ENCODE peak calls at places on chromosomes 1 and 21, in seven cellular contexts. U is trophoblast cell, Q is IMR-90, M is mesendoderm, I is H9, Y is H1, N is mesenchymal stem cell. E is an unnamed sample.

GRCh38 chr21:44874497-44875331 is 1.2 kb upstream of the PTTG1IP start:
- DNase-seq in Q (no peak), U (peak; percentile 36), M (peak; percentile 33), I (no peak), Y (peak; percentile 73), N (no peak), E (no peak)

GRCh38 chr1:227947678-227948492 is at the start of gene WNT9A:
- DNase-seq in M (peak; percentile 71), I (no peak), U (peak; percentile 75), N (peak; percentile 38), Q (peak; percentile 49), Y (peak; percentile 78), E (peak; percentile 83)

GRCh38 chr1:59107916-59108315 is 189.0 kb upstream of the FGGY start:
- DNase-seq in Q (no peak), N (no peak), M (no peak), U (no peak), Y (no peak), I (no peak), E (no peak)

GRCh38 chr1:31064115-31064514 is 1.4 kb downstream of the PUM1 start:
- DNase-seq in I (no peak), Q (no peak), Y (no peak), M (no peak), U (no peak), N (peak; percentile 22), E (no peak)

GRCh38 chr1:48236716-48237470 is 14.4 kb downstream of the SLC5A9 start:
- DNase-seq in Q (peak; percentile 35), M (peak; percentile 79), Y (peak; percentile 52), N (peak; percentile 6), U (peak; percentile 60), I (no peak), E (peak; percentile 20)

GRCh38 chr1:111719561-111720239 is 19.5 kb downstream of the INKA2 start:
- DNase-seq in U (no peak), N (no peak), Q (no peak), M (no peak), Y (no peak), I (no peak), E (no peak)

GRCh38 chr1:234484218-234484617 is 5.2 kb upstream of the TARBP1 start:
- DNase-seq in Y (no peak), I (no peak), Q (peak; percentile 63), U (no peak), N (no peak), M (no peak), E (no peak)

GRCh38 chr1:76153856-76154212 is 79.3 kb downstream of the ST6GALNAC3 start:
- DNase-seq in I (no peak), Q (no peak), Y (no peak), M (no peak), U (no peak), N (no peak), E (no peak)

GRCh38 chr1:67973061-67973460 is 77.4 kb downstream of the DIRAS3 start:
- DNase-seq in Y (no peak), N (no peak), U (peak; percentile 61), M (peak; percentile 19), Q (peak; percentile 16), I (no peak), E (no peak)

GRCh38 chr21:42572906-42573495 is 59.3 kb downstream of the SLC37A1 start:
- DNase-seq in U (no peak), M (no peak), Q (no peak), I (no peak), N (no peak), Y (no peak), E (no peak)

GRCh38 chr1:27139980-27140379 is 14.9 kb downstream of the SLC9A1 start:
- DNase-seq in N (no peak), I (no peak), Q (no peak), M (no peak), U (no peak), Y (no peak), E (no peak)

GRCh38 chr1:84379128-84379527 is 19.2 kb upstream of the DNASE2B start:
- DNase-seq in M (no peak), I (no peak), N (peak; percentile 79), U (peak; percentile 5), Q (peak; percentile 90), Y (no peak), E (no peak)

GRCh38 chr21:14548751-14549150 is 2.6 kb upstream of the SAMSN1 start:
- DNase-seq in N (no peak), Y (no peak), Q (no peak), I (no peak), M (no peak), U (peak; percentile 98), E (no peak)

GRCh38 chr1:44576456-44577150 is 97.7 kb downstream of the TMEM53 start:
- DNase-seq in N (no peak), Q (no peak), U (no peak), M (no peak), I (no peak), Y (no peak), E (no peak)

GRCh38 chr1:205270764-205271163 is 43.0 kb downstream of the TMCC2 start:
- DNase-seq in Y (no peak), M (no peak), Q (peak; percentile 72), N (peak; percentile 58), U (no peak), I (no peak), E (no peak)

GRCh38 chr1:227766015-227766634 is 30.9 kb downstream of the SNAP47 start:
- DNase-seq in N (no peak), Q (peak; percentile 33), I (no peak), M (no peak), Y (no peak), U (peak; percentile 64), E (no peak)

GRCh38 chr1:164693564-164694359 is 134.8 kb downstream of the PBX1 start:
- DNase-seq in U (no peak), M (no peak), Q (no peak), N (no peak), I (no peak), Y (no peak), E (no peak)

GRCh38 chr1:7298145-7298544 is 473.0 kb upstream of the VAMP3 start:
- DNase-seq in Q (no peak), Y (peak; percentile 60), U (no peak), M (peak; percentile 40), N (no peak), I (no peak), E (no peak)

GRCh38 chr1:14787604-14788003 is 189.1 kb downstream of the KAZN start:
- DNase-seq in Y (peak; percentile 55), M (peak; percentile 43), U (peak; percentile 88), N (no peak), Q (no peak), I (peak; percentile 37), E (no peak)

GRCh38 chr1:231203259-231204057 is 37.6 kb upstream of the GNPAT start:
- DNase-seq in Y (no peak), U (no peak), M (no peak), Q (no peak), I (no peak), N (no peak), E (no peak)

GRCh38 chr1:48674641-48675040 is 102.0 kb downstream of the BEND5 start:
- DNase-seq in M (peak; percentile 15), U (no peak), Q (peak; percentile 35), Y (no peak), I (no peak), N (no peak), E (no peak)

GRCh38 chr1:112296908-112297307 is 99.1 kb upstream of the CTTNBP2NL start:
- DNase-seq in Y (no peak), N (peak; percentile 31), M (no peak), U (no peak), I (no peak), Q (peak; percentile 50), E (no peak)

GRCh38 chr1:80427886-80428285 is 1372.8 kb upstream of the ADGRL2 start:
- DNase-seq in U (no peak), Y (no peak), Q (no peak), M (no peak), I (no peak), N (no peak), E (no peak)

GRCh38 chr1:119181236-119181635 is 40.8 kb upstream of the WARS2 start:
- DNase-seq in M (peak; percentile 79), I (no peak), N (no peak), U (no peak), Y (no peak), Q (no peak), E (no peak)

GRCh38 chr1:93699676-93700168 is 18.1 kb upstream of the BCAR3 start:
- DNase-seq in U (no peak), Y (no peak), I (no peak), Q (no peak), M (no peak), N (no peak), E (no peak)

DNA sequence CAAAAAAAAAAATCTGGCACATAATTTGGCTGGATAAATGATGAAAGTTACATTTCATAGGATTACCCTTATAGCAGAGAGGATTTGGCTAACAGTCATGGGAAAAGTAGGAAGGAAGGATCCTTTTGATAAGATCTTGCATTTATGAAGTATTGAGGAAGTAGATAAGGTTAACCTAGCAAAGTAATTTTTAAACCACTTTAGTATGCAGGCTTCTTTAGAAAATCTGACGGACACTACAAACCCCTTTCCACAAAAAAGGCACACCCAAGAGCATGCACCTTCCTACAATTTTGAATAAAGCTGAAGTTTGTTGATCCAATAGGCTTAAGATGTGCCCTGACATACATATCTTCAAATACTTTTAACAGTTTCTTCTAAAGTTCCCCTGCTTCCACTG is 275.2 kb downstream of the GRIK1 start:
- DNase-seq in N (no peak), Y (no peak), I (no peak), Q (no peak), U (peak; percentile 24), M (no peak), E (no peak)
- H4K8ac ChIP-seq in N (no peak overlapping the region), Y (no peak overlapping the region), I (no peak overlapping the region), Q (no peak overlapping the region), U (no peak overlapping the region), M (no peak overlapping the region), E (no peak overlapping the region)

GRCh38 chr21:36459098-36459497 is 20.8 kb downstream of the CLDN14 start:
- DNase-seq in Q (no peak), U (no peak), M (no peak), N (no peak), Y (no peak), I (no peak), E (no peak)
- H4K8ac ChIP-seq in Q (no peak overlapping the region), U (no peak overlapping the region), M (no peak overlapping the region), N (no peak overlapping the region), Y (no peak overlapping the region), I (no peak overlapping the region), E (no peak overlapping the region)

DNA sequence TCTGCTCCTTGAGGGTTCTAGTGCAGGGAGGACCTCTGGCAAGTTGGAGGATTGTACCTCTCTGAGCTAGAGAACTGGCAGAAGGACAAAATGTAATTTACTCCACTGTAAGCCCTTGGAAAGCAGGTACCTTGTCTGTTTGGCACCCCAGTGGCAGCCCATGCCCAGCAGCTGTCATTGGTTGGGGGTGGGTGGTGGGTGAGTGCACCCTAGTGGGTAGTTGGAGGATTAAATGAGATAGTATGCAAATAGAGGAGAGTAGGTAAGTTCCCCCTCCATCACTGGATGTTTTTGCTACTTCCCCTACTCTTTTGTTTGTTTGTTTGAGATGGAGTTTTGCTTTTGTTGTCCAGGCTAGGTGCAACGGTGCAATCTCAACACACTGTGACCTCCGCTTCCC is 69.8 kb downstream of the RYR2 start:
- DNase-seq in Q (no peak), I (no peak), N (no peak), Y (no peak), U (no peak), M (peak; percentile 16), E (no peak)
- H4K8ac ChIP-seq in Q (no peak overlapping the region), I (no peak overlapping the region), N (no peak overlapping the region), Y (no peak overlapping the region), U (no peak overlapping the region), M (no peak overlapping the region), E (no peak overlapping the region)

DNA sequence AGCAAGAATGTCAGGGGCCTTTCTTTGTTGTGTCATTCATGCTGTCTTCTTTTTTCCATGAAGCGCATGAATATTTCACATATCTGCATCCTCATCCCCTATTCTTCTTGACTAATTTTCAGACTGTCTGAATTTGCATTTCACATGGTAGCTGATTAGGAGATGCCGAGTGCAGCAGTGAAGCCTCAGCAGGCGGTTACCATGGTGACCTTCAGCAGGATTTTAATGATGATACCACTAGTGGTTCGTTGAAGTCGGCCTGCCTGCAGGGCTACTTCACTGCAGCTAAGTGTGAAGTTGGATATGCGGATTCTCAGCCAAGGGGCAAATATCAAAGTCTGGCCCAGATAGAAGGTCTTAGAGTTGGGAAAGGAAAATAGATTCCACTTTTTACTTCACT is 141.9 kb downstream of the NEK7 start:
- DNase-seq in N (no peak), Y (no peak), I (peak; percentile 45), M (peak; percentile 94), Q (no peak), U (no peak), E (no peak)
- H4K8ac ChIP-seq in N (no peak overlapping the region), Y (no peak overlapping the region), I (no peak overlapping the region), M (no peak overlapping the region), Q (no peak overlapping the region), U (no peak overlapping the region), E (no peak overlapping the region)

E was measured in neuronal stem cell.